ENCODE peak calls at places on chromosomes 11 and 22, in nine cellular contexts. W is A549, V is PC-3, F is left ventricle myocardium inferior, N is Panc1, Y is body of pancreas, E is GM23338, R is tibial nerve, I is IMR-90. P is an unnamed sample.
A peak's percentile ranks its signal among the peaks of the same experiment; 100 is the strongest.

GRCh38 chr11:60500276-60500935 is 7.8 kb downstream of the MS4A12 start:
- DNase-seq in W (no peak), R (no peak), I (no peak), N (no peak), E (peak; percentile 83), Y (no peak), V (no peak), F (no peak), P (no peak)

GRCh38 chr11:125407046-125407445 is 89.0 kb downstream of the FEZ1 start:
- DNase-seq in R (no peak), N (no peak), E (no peak), Y (no peak), V (peak; percentile 37), W (no peak), I (no peak), F (no peak), P (no peak)

GRCh38 chr11:96228472-96228871 is 114.5 kb downstream of the MAML2 start:
- DNase-seq in N (no peak), F (peak; percentile 65), V (peak; percentile 98), E (no peak), R (peak; percentile 66), W (peak; percentile 68), Y (peak; percentile 50), I (peak; percentile 96), P (peak; percentile 65)

GRCh38 chr11:130476200-130476921 is 27.9 kb downstream of the ADAMTS15 start:
- DNase-seq in E (no peak), W (no peak), I (peak; percentile 10), R (peak; percentile 4), N (no peak), V (no peak), F (peak; percentile 50), Y (no peak), P (no peak)

GRCh38 chr22:40310081-40310770 is 36.1 kb upstream of the ADSL start:
- DNase-seq in R (peak; percentile 44), F (no peak), W (no peak), Y (no peak), E (no peak), N (no peak), I (peak; percentile 93), V (no peak), P (no peak)

GRCh38 chr11:79414644-79415317 is 26.0 kb downstream of the TENM4 start:
- DNase-seq in F (no peak), R (no peak), V (peak; percentile 61), W (no peak), I (peak; percentile 81), N (no peak), Y (peak; percentile 13), E (no peak), P (peak; percentile 57)

GRCh38 chr22:25630446-25630845 is 66.0 kb downstream of the GRK3 start:
- DNase-seq in V (no peak), F (no peak), E (peak; percentile 59), N (no peak), I (no peak), R (no peak), Y (no peak), W (no peak), P (no peak)

GRCh38 chr11:83827940-83828554 is 541.9 kb upstream of the CCDC90B start:
- DNase-seq in V (peak; percentile 55), Y (no peak), I (peak; percentile 52), N (peak; percentile 28), R (no peak), F (no peak), E (peak; percentile 73), W (peak; percentile 40), P (no peak)

GRCh38 chr11:82814379-82814778 is 80.7 kb upstream of the FAM181B start:
- DNase-seq in E (peak; percentile 15), Y (no peak), W (no peak), F (no peak), R (no peak), N (no peak), I (no peak), V (no peak), P (no peak)

GRCh38 chr11:18853086-18853720 is 61.6 kb upstream of the PTPN5 start:
- DNase-seq in R (no peak), V (peak; percentile 63), W (peak; percentile 57), F (no peak), N (no peak), I (peak; percentile 19), E (peak; percentile 87), Y (peak; percentile 47), P (no peak)

GRCh38 chr11:34621876-34622275 is 983 bp downstream of the EHF start:
- DNase-seq in N (no peak), W (no peak), V (peak; percentile 39), R (no peak), I (no peak), E (no peak), F (no peak), Y (no peak), P (no peak)

GRCh38 chr11:97557399-97557798 is 1167.6 kb downstream of the JRKL start:
- DNase-seq in E (no peak), W (no peak), Y (no peak), R (no peak), F (no peak), N (no peak), V (peak; percentile 13), I (no peak), P (no peak)

GRCh38 chr11:65423516-65424199 is 1.1 kb downstream of the NEAT1 start:
- DNase-seq in E (no peak), N (no peak), F (peak; percentile 20), R (peak; percentile 29), I (peak; percentile 32), Y (no peak), V (peak; percentile 32), W (peak; percentile 57), P (peak; percentile 58)

GRCh38 chr11:25453471-25453870 is 878.5 kb upstream of the ANO3 start:
- DNase-seq in V (no peak), E (no peak), F (no peak), Y (no peak), I (no peak), R (no peak), W (no peak), N (no peak), P (no peak)

GRCh38 chr11:1047576-1048156 is 11.1 kb upstream of the MUC6 start:
- DNase-seq in E (no peak), I (no peak), W (no peak), Y (no peak), R (no peak), N (no peak), F (no peak), V (no peak), P (no peak)

DNA sequence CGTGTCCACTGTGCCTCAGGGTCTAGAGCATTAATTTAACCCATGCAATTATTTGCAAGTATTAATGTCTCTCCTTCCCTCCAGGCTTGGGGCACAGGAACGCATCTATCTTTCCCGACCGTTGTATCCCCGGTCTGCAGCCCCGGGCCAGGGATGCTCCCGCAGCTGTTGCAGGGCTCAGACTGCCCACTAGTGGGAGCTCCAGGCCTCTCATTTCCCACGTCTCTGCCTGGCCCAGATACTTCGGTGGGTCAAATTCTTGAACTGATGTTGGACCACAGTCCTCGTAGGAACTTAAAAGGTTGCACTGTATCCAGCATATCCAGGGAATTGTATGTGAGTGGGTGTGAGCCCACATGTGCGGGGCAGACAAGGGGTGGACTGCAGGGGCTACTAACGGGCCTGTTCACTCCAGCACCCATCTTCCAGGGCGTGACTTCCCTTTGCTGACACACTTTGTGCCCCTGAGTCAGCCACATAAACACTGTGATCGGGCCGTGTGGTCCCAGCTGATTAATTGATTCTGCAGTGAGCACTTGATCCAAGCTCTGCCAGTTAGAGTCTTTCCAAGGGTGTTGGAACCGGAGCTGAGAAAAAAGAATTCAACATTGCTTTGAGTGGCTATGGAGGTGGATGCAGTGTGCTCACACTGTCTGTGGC is 451.3 kb downstream of the TBC1D22A start:
- DNase-seq in F (no peak), V (peak; percentile 61), W (peak; percentile 17), E (peak; percentile 34), I (no peak), Y (no peak), N (peak; percentile 5), R (no peak), P (no peak)
- TF ChIP-seq CTCF in F (peak; percentile 65), V (peak; percentile 83), W (peak; percentile 31), E (peak; percentile 44), I (peak; percentile 28), Y (no peak), N (peak; percentile 77), R (no peak), P (peak; percentile 35)

GRCh38 chr22:28857288-28857687 is 26.1 kb upstream of the ZNRF3 start:
- DNase-seq in F (no peak), E (no peak), W (no peak), R (no peak), V (no peak), I (no peak), N (no peak), Y (no peak), P (no peak)
- H3K4me1 ChIP-seq in F (peaks cover 5% of the 10 kb centered on the region), E (no peaks in the 10 kb centered on the region), W (peaks cover 9% of the 10 kb centered on the region), R (no peaks in the 10 kb centered on the region), V (no peaks in the 10 kb centered on the region), I (no peaks in the 10 kb centered on the region), N (no peaks in the 10 kb centered on the region), Y (peaks cover 3% of the 10 kb centered on the region), P (peaks cover 15% of the 10 kb centered on the region)

DNA sequence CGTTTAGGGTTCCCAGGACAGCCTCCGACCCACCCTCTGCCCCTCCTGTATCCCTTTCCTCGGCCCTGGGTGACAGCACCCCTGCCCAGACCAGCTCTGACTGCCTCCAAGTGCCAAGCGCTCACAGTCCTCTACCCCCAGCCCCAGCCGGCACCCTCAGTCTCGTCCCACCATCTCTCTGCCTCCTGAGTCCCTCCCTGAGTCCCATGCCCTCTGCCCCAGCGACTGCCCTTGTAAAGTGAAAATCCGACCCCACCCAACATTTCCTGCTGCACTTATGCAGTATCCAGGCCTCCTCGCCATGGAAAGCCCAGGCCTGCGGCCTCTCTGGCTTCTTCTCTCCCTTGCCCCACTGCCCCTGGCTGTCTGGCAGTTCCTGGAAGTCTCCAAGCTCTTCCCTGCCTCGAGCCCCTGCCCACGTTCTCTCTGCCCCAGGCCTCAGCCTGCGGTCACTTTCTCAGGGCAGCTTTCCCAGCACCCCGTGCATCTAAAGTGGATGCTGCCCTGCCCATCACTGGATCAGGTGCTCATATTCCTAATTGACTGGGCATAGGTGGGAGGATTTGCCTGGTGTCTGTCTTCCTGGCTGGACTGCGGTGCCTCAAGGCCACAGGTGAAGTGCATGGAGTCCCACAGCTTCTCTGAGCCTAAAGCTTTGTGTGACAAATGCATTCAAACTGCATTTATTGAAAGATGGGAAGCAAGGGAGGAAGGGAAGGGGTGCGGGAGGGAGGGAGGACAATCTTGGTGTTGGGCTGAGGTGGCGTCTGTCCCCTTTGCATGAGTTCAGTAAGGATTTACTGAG is 17.7 kb upstream of the IL2RB start:
- DNase-seq in F (peak; percentile 16), W (no peak), Y (no peak), R (no peak), N (no peak), I (no peak), V (no peak), E (no peak), P (no peak)
- H3K4me3 ChIP-seq in F (peak overlapping the region; percentile 31), W (no peak overlapping the region), Y (no peak overlapping the region), R (no peak overlapping the region), N (no peak overlapping the region), I (no peak overlapping the region), V (no peak overlapping the region), E (no peak overlapping the region), P (peak overlapping the region; percentile 5)

DNA sequence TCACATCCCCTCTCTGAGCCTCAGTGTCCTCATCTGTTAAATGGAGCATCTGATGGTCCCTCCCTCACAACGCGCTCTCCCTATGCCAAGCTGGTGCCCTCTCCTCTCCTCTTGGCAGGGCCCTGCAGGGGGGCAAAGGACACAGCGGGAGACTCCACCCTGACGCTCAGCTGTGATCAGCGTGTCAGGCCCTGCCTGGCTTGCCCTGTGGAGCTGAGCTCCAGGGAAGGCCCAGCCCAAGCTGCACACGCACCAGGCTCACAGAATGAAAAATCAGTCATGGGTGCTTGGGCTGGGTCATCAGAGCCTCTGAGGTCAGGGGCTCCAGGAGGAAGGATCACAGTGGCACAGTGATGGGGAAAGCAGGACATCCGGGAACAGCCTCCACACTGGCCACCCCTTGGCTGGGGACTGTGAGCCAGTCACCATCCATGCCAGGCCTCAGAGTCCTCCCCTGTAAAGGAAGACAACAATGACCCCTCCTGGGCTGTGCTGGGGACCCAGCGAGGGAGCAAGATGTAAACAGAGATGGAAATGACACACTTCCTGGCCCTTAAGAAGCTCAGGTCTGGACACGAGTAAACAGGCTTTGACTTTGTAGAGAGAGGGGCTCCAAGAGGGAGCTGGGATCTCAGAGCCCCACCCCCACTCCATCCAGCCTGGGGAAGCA is 36.6 kb downstream of the RPL3 start:
- DNase-seq in V (peak; percentile 15), Y (no peak), R (no peak), W (no peak), I (no peak), N (no peak), E (no peak), F (no peak), P (peak; percentile 72)
- TF ChIP-seq CTCF in V (no peak), Y (no peak), R (no peak), W (no peak), I (peak; percentile 29), N (no peak), E (peak; percentile 48), F (no peak), P (no peak)

P was measured in psoas muscle.